ENCODE peak calls at places on chromosomes 6 and 20, in seven cellular contexts. Q is H1, O is GM12891, I is HepG2, S is GM12878, K is GM12892, W is SK-N-SH. Z is an unnamed sample.

GRCh38 chr6:55679503-55679902 is 100.5 kb upstream of the HMGCLL1 start:
- DNase-seq in Q (no peak), O (no peak), I (no peak), S (no peak), K (no peak), W (no peak), Z (no peak)

GRCh38 chr20:45246109-45246508 is 8.3 kb downstream of the SLPI start:
- DNase-seq in Q (no peak), O (no peak), I (no peak), S (no peak), K (no peak), W (no peak), Z (no peak)

GRCh38 chr6:17984822-17985660 is 2.4 kb downstream of the KIF13A start:
- DNase-seq in Q (peak; percentile 22), O (no peak), I (no peak), S (no peak), K (no peak), W (no peak), Z (no peak)

GRCh38 chr20:31838646-31839292 is 6.6 kb downstream of the FOXS1 start:
- DNase-seq in Q (no peak), O (no peak), I (no peak), S (no peak), K (no peak), W (no peak), Z (no peak)

GRCh38 chr6:167806061-167806700 is 20.5 kb upstream of the AFDN start:
- DNase-seq in Q (peak; percentile 20), O (no peak), I (peak; percentile 93), S (no peak), K (no peak), W (no peak), Z (no peak)

GRCh38 chr6:108157972-108158441 is 7.8 kb upstream of the NR2E1 start:
- DNase-seq in Q (peak; percentile 62), O (no peak), I (no peak), S (no peak), K (no peak), W (peak; percentile 54), Z (no peak)

GRCh38 chr20:21421601-21422236 is 24.4 kb upstream of the NKX2-4 start:
- DNase-seq in Q (no peak), O (no peak), I (no peak), S (no peak), K (no peak), W (no peak), Z (no peak)

GRCh38 chr6:143125455-143125854 is 64.8 kb downstream of the AIG1 start:
- DNase-seq in Q (no peak), O (no peak), I (no peak), S (no peak), K (no peak), W (peak; percentile 20), Z (no peak)

GRCh38 chr20:48538058-48538825 is 289.6 kb downstream of the PREX1 start:
- DNase-seq in Q (no peak), O (no peak), I (peak; percentile 37), S (no peak), K (no peak), W (no peak), Z (no peak)

GRCh38 chr6:145148392-145149175 is 586.7 kb downstream of the EPM2A start:
- DNase-seq in Q (no peak), O (no peak), I (peak; percentile 36), S (peak; percentile 1), K (no peak), W (no peak), Z (no peak)

GRCh38 chr6:114421219-114421618 is 78.4 kb upstream of the HS3ST5 start:
- DNase-seq in Q (no peak), O (no peak), I (no peak), S (no peak), K (no peak), W (no peak), Z (no peak)

GRCh38 chr6:4670295-4670694 is 105.9 kb upstream of the CDYL start:
- DNase-seq in Q (peak; percentile 14), O (no peak), I (no peak), S (no peak), K (no peak), W (no peak), Z (no peak)

GRCh38 chr6:144344651-144345050 is 59.5 kb downstream of the UTRN start:
- DNase-seq in Q (no peak), O (no peak), I (no peak), S (no peak), K (no peak), W (no peak), Z (no peak)

GRCh38 chr6:45946352-45946751 is 69.3 kb downstream of the CLIC5 start:
- DNase-seq in Q (no peak), O (no peak), I (peak; percentile 25), S (no peak), K (no peak), W (peak; percentile 44), Z (no peak)

GRCh38 chr6:109523478-109523877 is 40.5 kb upstream of the ZBTB24 start:
- DNase-seq in Q (no peak), O (no peak), I (no peak), S (no peak), K (no peak), W (no peak), Z (no peak)

GRCh38 chr6:155528982-155529453 is 73.4 kb upstream of the NOX3 start:
- DNase-seq in Q (no peak), O (no peak), I (peak; percentile 95), S (no peak), K (no peak), W (no peak), Z (no peak)

GRCh38 chr20:62049342-62050165 is 16.1 kb downstream of the TAF4 start:
- DNase-seq in Q (no peak), O (no peak), I (no peak), S (no peak), K (no peak), W (no peak), Z (no peak)

GRCh38 chr6:27188885-27189418 is 58.5 kb upstream of the PRSS16 start:
- DNase-seq in Q (no peak), O (no peak), I (peak; percentile 66), S (peak; percentile 50), K (peak; percentile 29), W (peak; percentile 60), Z (peak; percentile 69)

GRCh38 chr6:41209547-41209951 is 8.6 kb upstream of the TREML2 start:
- DNase-seq in Q (peak; percentile 29), O (no peak), I (no peak), S (no peak), K (no peak), W (no peak), Z (no peak)

GRCh38 chr20:7841967-7842301 is 98.3 kb downstream of the HAO1 start:
- DNase-seq in Q (no peak), O (no peak), I (no peak), S (no peak), K (no peak), W (no peak), Z (no peak)

GRCh38 chr6:157946865-157947532 is 34.7 kb upstream of the SYNJ2 start:
- DNase-seq in Q (no peak), O (peak; percentile 37), I (peak; percentile 41), S (peak; percentile 9), K (no peak), W (peak; percentile 40), Z (no peak)

GRCh38 chr6:25280617-25280990 is 1.4 kb downstream of the CARMIL1 start:
- DNase-seq in Q (no peak), O (no peak), I (peak; percentile 45), S (no peak), K (no peak), W (no peak), Z (no peak)

GRCh38 chr6:5276596-5276995 is 15.3 kb downstream of the FARS2 start:
- DNase-seq in Q (no peak), O (no peak), I (no peak), S (no peak), K (no peak), W (no peak), Z (no peak)

DNA sequence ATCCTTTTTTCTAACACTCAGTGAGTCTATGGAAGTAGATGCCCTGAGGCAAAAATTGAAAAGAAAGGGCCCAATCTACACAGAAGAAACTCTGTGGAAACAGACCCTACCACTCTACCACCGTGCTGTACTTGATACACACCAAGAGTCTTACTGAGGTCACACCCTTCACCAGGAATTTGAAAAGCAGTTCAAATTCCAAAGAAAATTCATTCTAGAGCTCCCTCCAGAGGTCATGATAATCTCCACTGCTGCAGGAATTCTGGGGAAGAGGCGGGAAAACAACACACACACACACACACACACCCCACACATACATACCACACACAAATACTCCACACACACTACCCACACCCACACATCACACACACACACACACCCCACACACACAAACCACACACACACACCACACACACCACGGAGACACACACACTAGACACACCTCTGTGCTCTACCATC is 336.8 kb downstream of the HDGFL1 start:
- DNase-seq in Q (no peak), O (no peak), I (no peak), S (no peak), K (no peak), W (no peak), Z (no peak)
- TF ChIP-seq TAF1 in Q (no peak), O (no peak), I (no peak), S (no peak), K (no peak), W (no peak), Z (no peak)

DNA sequence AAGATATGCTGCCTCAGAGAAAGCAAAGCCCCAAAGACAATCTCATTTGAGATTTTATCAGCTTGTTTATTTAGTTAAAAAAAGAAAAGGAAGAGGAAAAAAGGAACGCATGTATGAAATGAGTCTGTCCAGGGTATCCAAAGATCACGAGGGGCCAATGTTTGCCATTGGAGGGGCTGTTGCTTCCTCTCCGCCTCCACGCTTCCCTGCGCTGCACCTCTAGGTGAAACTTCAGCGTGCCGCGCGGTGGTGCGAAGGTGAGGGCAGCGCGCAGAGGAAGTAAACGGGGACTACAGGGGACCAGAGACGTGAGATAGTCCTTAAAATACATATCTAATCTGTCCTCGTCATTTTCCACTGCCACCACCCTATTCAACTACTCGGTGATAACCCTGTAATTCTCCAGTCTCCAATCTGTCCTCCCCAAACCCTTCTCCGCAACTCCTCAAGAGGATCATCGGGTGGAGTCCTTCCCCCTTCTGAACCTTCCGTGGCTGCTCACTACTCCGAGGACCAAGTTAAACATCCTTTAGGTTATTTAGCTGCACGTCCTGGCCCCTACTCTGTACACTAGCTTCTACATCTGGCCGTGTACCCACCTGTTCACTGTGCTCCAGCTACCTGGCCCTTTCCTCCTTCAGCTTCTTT is 1.1 kb upstream of the DCBLD1 start:
- DNase-seq in Q (peak; percentile 51), O (no peak), I (peak; percentile 84), S (no peak), K (no peak), W (no peak), Z (peak; percentile 30)
- TF ChIP-seq TAF1 in Q (no peak), O (no peak), I (peak; percentile 70), S (no peak), K (no peak), W (no peak), Z (no peak)

DNA sequence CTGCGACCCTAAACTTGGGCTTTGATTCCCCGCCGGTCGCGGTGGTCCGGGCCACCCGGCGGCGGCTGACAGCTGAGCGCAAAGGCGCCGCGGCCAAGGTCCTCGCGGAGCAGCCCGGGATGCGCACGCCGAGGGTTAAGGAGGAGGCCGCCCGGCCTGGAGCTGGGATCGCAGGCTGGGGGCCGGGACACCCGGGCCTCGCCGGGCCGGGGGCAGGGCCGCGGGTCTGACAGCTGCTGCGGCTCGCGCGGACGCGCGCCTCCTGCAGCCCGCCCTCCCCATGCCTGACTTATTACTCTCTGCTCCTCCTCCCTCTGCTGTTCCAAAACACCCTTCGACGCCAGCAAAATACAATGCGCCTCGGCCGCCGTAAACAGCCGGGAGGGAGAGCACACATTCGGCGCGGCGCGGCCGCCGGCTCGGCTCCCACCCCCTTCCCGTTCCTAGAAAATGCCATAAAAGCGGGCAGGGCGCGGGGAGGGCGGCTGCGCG is 743 bp downstream of the BACH2 start:
- DNase-seq in Q (peak; percentile 77), O (peak; percentile 28), I (no peak), S (no peak), K (peak; percentile 23), W (peak; percentile 81), Z (peak; percentile 65)
- TF ChIP-seq TAF1 in Q (peak; percentile 45), O (no peak), I (no peak), S (no peak), K (no peak), W (no peak), Z (peak; percentile 31)

GRCh38 chr6:35215665-35216411 is 2.1 kb downstream of the SCUBE3 start:
- DNase-seq in Q (no peak), O (no peak), I (no peak), S (no peak), K (no peak), W (no peak), Z (no peak)
- TF ChIP-seq TAF1 in Q (no peak), O (no peak), I (no peak), S (no peak), K (no peak), W (no peak), Z (no peak)

Z was measured in K562.